ENCODE peak calls at places on chromosomes 7 and 10, in ten cellular contexts. C, H, V, M, G, I, O, Q, T and Z are unnamed samples.

GRCh38 chr10:114596793-114597192 is 61.3 kb downstream of the ABLIM1 start:
- DNase-seq in C (no peak), H (no peak), V (no peak), M (no peak), G (no peak), I (no peak), O (no peak), Q (no peak), T (no peak), Z (no peak)

GRCh38 chr7:41024126-41024525 is 678.8 kb downstream of the INHBA start:
- DNase-seq in C (no peak), H (no peak), V (no peak), M (no peak), G (no peak), I (no peak), O (no peak), Q (no peak), T (no peak), Z (no peak)

GRCh38 chr7:26538683-26539082 is 247.0 kb downstream of the SNX10 start:
- DNase-seq in C (no peak), H (no peak), V (no peak), M (no peak), G (no peak), I (no peak), O (no peak), Q (no peak), T (no peak), Z (no peak)

GRCh38 chr10:112394475-112394875 is 20.6 kb downstream of the ACSL5 start:
- DNase-seq in C (no peak), H (no peak), V (no peak), M (no peak), G (no peak), I (peak; percentile 58), O (no peak), Q (no peak), T (no peak), Z (no peak)

GRCh38 chr10:74194999-74195398 is 44.0 kb downstream of the ADK start:
- DNase-seq in C (no peak), H (no peak), V (no peak), M (no peak), G (peak; percentile 42), I (no peak), O (no peak), Q (no peak), T (no peak), Z (no peak)

GRCh38 chr10:77111611-77112550 is 525.7 kb downstream of the KCNMA1 start:
- DNase-seq in C (peak; percentile 62), H (peak; percentile 9), V (peak; percentile 65), M (peak; percentile 65), G (peak; percentile 82), I (peak; percentile 73), O (no peak), Q (no peak), T (peak; percentile 71), Z (no peak)

GRCh38 chr10:6889718-6890117 is 309.6 kb upstream of the PRKCQ start:
- DNase-seq in C (no peak), H (no peak), V (no peak), M (no peak), G (no peak), I (no peak), O (no peak), Q (no peak), T (no peak), Z (no peak)

GRCh38 chr10:74373059-74373458 is 222.0 kb downstream of the ADK start:
- DNase-seq in C (no peak), H (no peak), V (peak; percentile 2), M (peak; percentile 58), G (no peak), I (no peak), O (no peak), Q (no peak), T (no peak), Z (no peak)

GRCh38 chr7:139828446-139828845 is 618 bp upstream of the TBXAS1 start:
- DNase-seq in C (no peak), H (no peak), V (no peak), M (no peak), G (no peak), I (no peak), O (no peak), Q (no peak), T (no peak), Z (no peak)

GRCh38 chr10:85916999-85917573 is 449.5 kb downstream of the GRID1 start:
- DNase-seq in C (no peak), H (peak; percentile 87), V (no peak), M (no peak), G (no peak), I (no peak), O (no peak), Q (no peak), T (no peak), Z (no peak)

GRCh38 chr10:31591569-31591968 is 272.6 kb downstream of the ZEB1 start:
- DNase-seq in C (no peak), H (no peak), V (no peak), M (no peak), G (no peak), I (no peak), O (no peak), Q (no peak), T (no peak), Z (no peak)

GRCh38 chr10:86443936-86444335 is 77.3 kb upstream of the GRID1 start:
- DNase-seq in C (no peak), H (no peak), V (no peak), M (no peak), G (no peak), I (no peak), O (no peak), Q (no peak), T (no peak), Z (no peak)

GRCh38 chr10:24556746-24557742 is 166.6 kb downstream of the ARHGAP21 start:
- DNase-seq in C (peak; percentile 62), H (peak; percentile 45), V (peak; percentile 46), M (peak; percentile 85), G (peak; percentile 81), I (peak; percentile 84), O (no peak), Q (no peak), T (peak; percentile 72), Z (no peak)

GRCh38 chr7:7739204-7739603 is 20.8 kb upstream of the RPA3 start:
- DNase-seq in C (no peak), H (no peak), V (no peak), M (no peak), G (no peak), I (no peak), O (no peak), Q (no peak), T (no peak), Z (no peak)

GRCh38 chr10:75772153-75772887 is 340.9 kb downstream of the LRMDA start:
- DNase-seq in C (no peak), H (no peak), V (no peak), M (no peak), G (no peak), I (no peak), O (no peak), Q (no peak), T (peak; percentile 63), Z (no peak)

GRCh38 chr10:30392564-30392990 is 41.4 kb upstream of the MAP3K8 start:
- DNase-seq in C (peak; percentile 93), H (peak; percentile 49), V (peak; percentile 23), M (peak; percentile 72), G (peak; percentile 84), I (peak; percentile 86), O (peak; percentile 76), Q (peak; percentile 94), T (peak; percentile 55), Z (peak; percentile 70)

GRCh38 chr7:82745117-82745516 is 301.5 kb upstream of the CACNA2D1 start:
- DNase-seq in C (no peak), H (no peak), V (peak; percentile 24), M (no peak), G (peak; percentile 14), I (no peak), O (no peak), Q (no peak), T (no peak), Z (no peak)

GRCh38 chr10:74011762-74012161 is 13.8 kb downstream of the VCL start:
- DNase-seq in C (no peak), H (peak; percentile 25), V (peak; percentile 83), M (peak; percentile 45), G (peak; percentile 95), I (peak; percentile 59), O (no peak), Q (no peak), T (peak; percentile 90), Z (no peak)

GRCh38 chr10:61821153-61821552 is 80.3 kb upstream of the ARID5B start:
- DNase-seq in C (no peak), H (no peak), V (no peak), M (no peak), G (no peak), I (no peak), O (no peak), Q (no peak), T (no peak), Z (no peak)

GRCh38 chr7:156735861-156736260 is 95.3 kb downstream of the RNF32 start:
- DNase-seq in C (no peak), H (peak; percentile 74), V (no peak), M (peak; percentile 20), G (no peak), I (no peak), O (no peak), Q (no peak), T (peak; percentile 23), Z (no peak)